ENCODE peak calls at places on chromosomes 3 and 15, in four cellular contexts. One of them, this sample, is unnamed.

GRCh38 chr3:64088408-64089136 is 65.3 kb upstream of the PSMD6 start:
- DNase-seq in GM23248: no peak
- DNase-seq in esophagus squamous epithelium: no peak
- DNase-seq in GM13977: no peak
- DNase-seq in this sample: no peak

GRCh38 chr3:37580237-37580636 is 281.4 kb upstream of the CTDSPL start:
- DNase-seq in GM13977: no peak
- DNase-seq in esophagus squamous epithelium: no peak
- DNase-seq in GM23248: peak
- DNase-seq in this sample: no peak

GRCh38 chr3:143951351-143951971 is 20.2 kb upstream of the DIPK2A start:
- DNase-seq in esophagus squamous epithelium: no peak
- DNase-seq in GM13977: peak
- DNase-seq in GM23248: peak
- DNase-seq in this sample: no peak

GRCh38 chr3:103410231-103410630 is 975.4 kb downstream of the ZPLD1 start:
- DNase-seq in GM13977: no peak
- DNase-seq in esophagus squamous epithelium: no peak
- DNase-seq in GM23248: no peak
- DNase-seq in this sample: no peak

GRCh38 chr3:115246621-115247020 is 99.5 kb upstream of the ZBTB20 start:
- DNase-seq in GM23248: peak
- DNase-seq in esophagus squamous epithelium: no peak
- DNase-seq in GM13977: no peak
- DNase-seq in this sample: no peak

GRCh38 chr3:39192490-39193092 is at the start of gene XIRP1:
- DNase-seq in GM23248: no peak
- DNase-seq in GM13977: peak
- DNase-seq in esophagus squamous epithelium: no peak
- DNase-seq in this sample: no peak

GRCh38 chr3:15327941-15328340 is 4.4 kb downstream of the SH3BP5 start:
- DNase-seq in GM13977: peak
- DNase-seq in GM23248: peak
- DNase-seq in esophagus squamous epithelium: no peak
- DNase-seq in this sample: no peak

GRCh38 chr3:123807820-123808219 is 76.3 kb downstream of the MYLK start:
- DNase-seq in GM13977: no peak
- DNase-seq in GM23248: no peak
- DNase-seq in esophagus squamous epithelium: no peak
- DNase-seq in this sample: no peak

GRCh38 chr15:70936326-70936725 is 43.7 kb downstream of the LRRC49 start:
- DNase-seq in GM23248: peak
- DNase-seq in esophagus squamous epithelium: no peak
- DNase-seq in GM13977: no peak
- DNase-seq in this sample: no peak

GRCh38 chr3:48042071-48042760 is 26.0 kb upstream of the MAP4 start:
- DNase-seq in GM23248: peak
- DNase-seq in esophagus squamous epithelium: no peak
- DNase-seq in GM13977: no peak
- DNase-seq in this sample: no peak

GRCh38 chr3:41328916-41329315 is 129.6 kb downstream of the CTNNB1 start:
- DNase-seq in GM13977: no peak
- DNase-seq in GM23248: peak
- DNase-seq in esophagus squamous epithelium: no peak
- DNase-seq in this sample: no peak

GRCh38 chr3:37087870-37088269 is 86.5 kb downstream of the LRRFIP2 start:
- DNase-seq in GM23248: no peak
- DNase-seq in esophagus squamous epithelium: no peak
- DNase-seq in GM13977: no peak
- DNase-seq in this sample: no peak